ENCODE peak calls at places on chromosomes 11 and 22, in five cellular contexts. V is mammary epithelial cell, H is fibroblast of lung, Q is mesenchymal stem cell, F is GM23248. G is an unnamed sample.

GRCh38 chr11:20337526-20338154 is 25.9 kb upstream of the HTATIP2 start:
- DNase-seq in V (peak), H (peak), Q (peak), F (peak), G (no peak)

GRCh38 chr22:48091060-48091650 is 1328.7 kb downstream of the TBC1D22A start:
- DNase-seq in V (no peak), H (no peak), Q (no peak), F (no peak), G (no peak)

GRCh38 chr11:77726524-77726923 is 88.9 kb upstream of the CLNS1A start:
- DNase-seq in V (no peak), H (no peak), Q (no peak), F (no peak), G (no peak)

GRCh38 chr11:66488957-66489356 is 8.7 kb downstream of the DPP3 start:
- DNase-seq in V (no peak), H (no peak), Q (no peak), F (no peak), G (no peak)

GRCh38 chr11:115527534-115528125 is 23.4 kb upstream of the CADM1 start:
- DNase-seq in V (peak), H (no peak), Q (no peak), F (no peak), G (no peak)

GRCh38 chr22:37484115-37485005 is 1.8 kb downstream of the MFNG start:
- DNase-seq in V (no peak), H (no peak), Q (no peak), F (no peak), G (peak)

GRCh38 chr11:114738954-114739353 is 60.6 kb downstream of the NXPE2 start:
- DNase-seq in V (peak), H (peak), Q (peak), F (peak), G (no peak)

GRCh38 chr11:133934599-133935550 is 21.9 kb downstream of the IGSF9B start:
- DNase-seq in V (peak), H (peak), Q (no peak), F (peak), G (no peak)

GRCh38 chr11:110086892-110087309 is 6.3 kb upstream of the ZC3H12C start:
- DNase-seq in V (peak), H (peak), Q (peak), F (peak), G (no peak)

DNA sequence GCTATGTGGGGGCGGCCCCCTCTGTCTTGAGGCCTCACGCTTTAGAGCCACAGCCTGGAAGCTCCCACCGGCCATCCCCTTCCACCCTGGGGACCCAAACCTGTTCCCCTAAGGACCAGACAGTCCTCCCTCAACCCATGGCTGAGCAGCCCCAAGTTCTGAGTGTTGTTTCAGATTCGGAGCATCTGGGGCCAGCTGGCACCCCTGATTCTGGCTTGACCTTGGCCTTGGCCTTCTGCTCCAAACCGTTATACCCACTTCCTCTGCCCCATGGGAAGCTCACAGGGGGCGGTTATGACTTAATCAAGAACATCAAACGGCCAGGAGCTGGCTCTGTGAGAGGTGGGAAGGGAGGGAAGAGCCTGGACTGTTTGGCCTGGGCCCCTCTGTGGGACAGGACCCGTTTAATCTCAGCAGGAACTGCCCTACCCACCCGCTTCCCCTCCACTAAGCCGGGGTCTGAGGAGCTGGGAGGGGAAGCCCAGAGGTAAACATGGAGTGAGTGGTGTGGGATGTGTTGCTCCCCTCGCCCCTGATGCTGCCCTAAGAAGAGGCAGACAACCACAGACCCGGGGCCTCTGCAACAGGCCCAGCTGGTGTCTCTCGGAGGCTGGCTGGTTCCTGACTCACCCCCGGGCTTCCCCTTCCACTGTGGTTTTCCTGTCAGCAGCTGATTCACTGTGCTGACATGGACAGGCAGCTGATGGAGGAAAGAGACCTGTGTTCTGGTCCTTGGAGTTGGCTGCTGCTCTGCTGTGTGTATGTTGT is 3.4 kb downstream of the CD82 start:
- DNase-seq in V (peak), H (peak), Q (peak), F (peak), G (peak)
- H3K9ac ChIP-seq in V (peak), H (peak), Q (peak), F (peak), G (no peak)

DNA sequence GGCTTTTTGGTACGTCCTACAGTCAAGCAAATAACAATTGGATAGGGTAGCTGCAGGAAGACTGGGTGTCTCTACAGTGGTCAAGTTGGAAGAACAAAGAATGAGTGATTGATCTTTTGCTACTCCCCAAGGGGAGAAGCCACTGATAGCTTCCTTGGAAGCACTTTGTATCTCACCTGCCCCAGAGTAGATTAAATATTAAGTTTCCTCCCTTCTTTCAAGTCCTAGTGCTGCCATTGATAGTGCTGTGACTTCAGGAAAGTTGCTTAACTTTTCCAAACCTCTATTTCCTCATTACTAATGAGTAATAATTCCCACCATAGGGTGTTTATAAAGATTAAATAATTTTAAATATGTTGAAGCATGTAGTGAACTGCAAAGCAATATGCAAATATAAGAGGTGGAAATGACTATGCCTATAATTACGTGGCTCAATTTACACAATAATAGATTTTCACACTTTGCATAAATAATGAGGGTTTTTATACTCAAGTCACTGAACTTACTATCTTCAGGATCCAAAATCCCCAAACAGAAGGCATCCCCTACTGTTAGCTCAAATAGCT is 35.5 kb upstream of the EHF start:
- DNase-seq in V (no peak), H (no peak), Q (no peak), F (no peak), G (no peak)
- H3K9ac ChIP-seq in V (no peak), H (no peak), Q (peak), F (no peak), G (no peak)

GRCh38 chr11:83364500-83365059 is 78.4 kb upstream of the CCDC90B start:
- DNase-seq in V (no peak), H (no peak), Q (no peak), F (peak), G (no peak)
- H3K9ac ChIP-seq in V (no peak), H (no peak), Q (no peak), F (no peak), G (no peak)

GRCh38 chr11:352456-353180 is 16.7 kb upstream of the B4GALNT4 start:
- DNase-seq in V (no peak), H (no peak), Q (no peak), F (no peak), G (no peak)

GRCh38 chr11:351411-351810 is 17.9 kb upstream of the B4GALNT4 start:
- DNase-seq in V (no peak), H (no peak), Q (no peak), F (no peak), G (no peak)

GRCh38 chr11:350723-351255 is 18.5 kb upstream of the B4GALNT4 start:
- DNase-seq in V (peak), H (no peak), Q (no peak), F (peak), G (no peak)

GRCh38 chr11:355581-356458 is 13.5 kb upstream of the B4GALNT4 start:
- DNase-seq in V (peak), H (peak), Q (peak), F (peak), G (peak)

GRCh38 chr11:353315-353857 is 15.9 kb upstream of the B4GALNT4 start:
- DNase-seq in V (no peak), H (peak), Q (peak), F (peak), G (peak)
- H3K9ac ChIP-seq in V (no peak), H (no peak), Q (peak), F (peak), G (peak)

GRCh38 chr11:122745111-122745510 is 89.6 kb downstream of the UBASH3B start:
- DNase-seq in V (no peak), H (no peak), Q (no peak), F (no peak), G (no peak)
- H3K9ac ChIP-seq in V (no peak), H (no peak), Q (no peak), F (no peak), G (no peak)

DNA sequence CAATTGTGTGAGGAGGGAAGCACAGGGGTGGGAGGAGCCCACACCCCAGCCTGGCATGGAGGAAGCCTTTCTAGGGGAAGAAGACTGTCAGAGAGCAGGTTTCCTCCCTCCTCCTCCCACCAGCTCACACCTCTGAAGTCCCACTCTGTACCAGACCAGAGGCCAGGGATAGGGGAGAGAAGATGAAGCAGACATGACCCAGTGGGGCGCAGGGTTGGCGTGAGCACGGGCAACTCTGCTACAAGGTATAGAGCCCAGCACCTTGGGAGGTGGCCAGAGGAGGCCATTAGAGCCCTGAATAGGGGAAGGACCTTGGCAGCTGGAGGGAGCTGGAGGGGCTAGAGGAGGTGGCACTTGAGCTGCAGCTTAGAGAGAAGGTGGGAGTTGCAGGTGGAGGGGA is 15.9 kb downstream of the SLCO2B1 start:
- DNase-seq in V (no peak), H (no peak), Q (no peak), F (no peak), G (no peak)
- H3K9ac ChIP-seq in V (no peak), H (no peak), Q (no peak), F (no peak), G (no peak)

GRCh38 chr11:93822359-93822758 is 28.1 kb downstream of the VSTM5 start:
- DNase-seq in V (peak), H (no peak), Q (no peak), F (peak), G (no peak)

GRCh38 chr11:93817426-93818348 is 32.7 kb downstream of the VSTM5 start:
- DNase-seq in V (no peak), H (no peak), Q (no peak), F (peak), G (no peak)

GRCh38 chr11:93820847-93821246 is 29.6 kb downstream of the VSTM5 start:
- DNase-seq in V (no peak), H (no peak), Q (no peak), F (no peak), G (no peak)

GRCh38 chr11:93821617-93822016 is 28.8 kb downstream of the VSTM5 start:
- DNase-seq in V (no peak), H (no peak), Q (no peak), F (no peak), G (no peak)

GRCh38 chr11:93820085-93820710 is 30.2 kb downstream of the VSTM5 start:
- DNase-seq in V (no peak), H (no peak), Q (no peak), F (no peak), G (no peak)
- H3K9ac ChIP-seq in V (no peak), H (no peak), Q (no peak), F (no peak), G (no peak)

GRCh38 chr11:2843551-2843950 is 42.0 kb downstream of the CDKN1C start:
- DNase-seq in V (no peak), H (no peak), Q (no peak), F (no peak), G (peak)
- H3K9ac ChIP-seq in V (no peak), H (no peak), Q (no peak), F (no peak), G (no peak)

GRCh38 chr11:45092901-45093760 is 53.3 kb upstream of the PRDM11 start:
- DNase-seq in V (peak), H (peak), Q (peak), F (peak), G (peak)
- H3K9ac ChIP-seq in V (no peak), H (no peak), Q (peak), F (no peak), G (no peak)

DNA sequence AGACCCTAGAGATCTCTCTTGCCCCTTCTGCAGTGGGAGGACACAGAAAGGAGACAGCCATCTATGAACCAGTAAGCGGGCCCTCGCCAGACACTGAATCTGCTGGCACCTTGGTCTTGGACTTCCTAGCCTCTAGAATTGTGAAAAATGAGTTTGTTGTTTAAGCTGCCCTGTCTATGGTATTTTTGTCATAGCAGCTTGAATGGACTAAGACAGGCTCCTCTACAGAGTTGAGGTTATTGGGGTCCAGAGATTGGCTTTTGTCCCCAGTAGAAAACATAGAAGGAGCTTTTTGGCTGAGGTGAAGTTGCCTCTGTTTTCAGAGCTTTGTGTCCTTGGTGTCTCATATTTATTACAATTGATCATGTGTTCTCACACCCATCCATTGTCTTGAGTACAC is 77.2 kb downstream of the STIM1 start:
- DNase-seq in V (no peak), H (no peak), Q (no peak), F (no peak), G (no peak)
- H3K9ac ChIP-seq in V (no peak), H (no peak), Q (no peak), F (no peak), G (no peak)

G was measured in kidney.